ENCODE peak calls at places on chromosomes 3 and 15, in four cellular contexts. Z is IMR-90, F is ovary, L is A549. S is an unnamed sample. For H3K4me1, the result is how much of the 10 kb centered on the place peaks cover.

GRCh38 chr3:174101244-174101643 is 703.7 kb downstream of the NLGN1 start:
- DNase-seq in Z (peak), L (no peak), F (no peak), S (no peak)

GRCh38 chr3:109224333-109224732 is 87.8 kb downstream of the C3orf85 start:
- DNase-seq in Z (no peak), L (no peak), F (no peak), S (no peak)

GRCh38 chr3:176914764-176915163 is 282.5 kb downstream of the TBL1XR1 start:
- DNase-seq in L (no peak), F (no peak), Z (no peak), S (no peak)

GRCh38 chr3:190522621-190523222 is 8.8 kb downstream of the IL1RAP start:
- DNase-seq in Z (peak), F (no peak), L (no peak), S (no peak)

GRCh38 chr3:172511783-172512357 is 11.4 kb downstream of the TNFSF10 start:
- DNase-seq in L (no peak), Z (no peak), F (no peak), S (no peak)

GRCh38 chr15:98643104-98643503 is 5.2 kb upstream of the IGF1R start:
- DNase-seq in F (no peak), Z (no peak), L (no peak), S (no peak)

GRCh38 chr3:54123538-54124196 is 1.3 kb downstream of the CACNA2D3 start:
- DNase-seq in F (peak), L (no peak), Z (no peak), S (no peak)

GRCh38 chr15:84402856-84403608 is 167.5 kb downstream of the GOLGA6L4 start:
- DNase-seq in F (no peak), L (no peak), Z (no peak), S (no peak)

GRCh38 chr3:29693863-29694262 is 413.0 kb downstream of the RBMS3 start:
- DNase-seq in Z (peak), F (no peak), L (peak), S (no peak)

GRCh38 chr3:51686512-51687215 is 15.6 kb downstream of the TEX264 start:
- DNase-seq in Z (peak), F (no peak), L (no peak), S (peak)
- TF ChIP-seq POLR2A in Z (no peak), F (no peak), L (no peak), S (no peak)

GRCh38 chr3:113250566-113250965 is 39.2 kb downstream of the BOC start:
- DNase-seq in Z (no peak), F (no peak), L (no peak), S (no peak)
- H3K4me1 ChIP-seq in Z (under half), F (under half), L (under half), S (half or more)

DNA sequence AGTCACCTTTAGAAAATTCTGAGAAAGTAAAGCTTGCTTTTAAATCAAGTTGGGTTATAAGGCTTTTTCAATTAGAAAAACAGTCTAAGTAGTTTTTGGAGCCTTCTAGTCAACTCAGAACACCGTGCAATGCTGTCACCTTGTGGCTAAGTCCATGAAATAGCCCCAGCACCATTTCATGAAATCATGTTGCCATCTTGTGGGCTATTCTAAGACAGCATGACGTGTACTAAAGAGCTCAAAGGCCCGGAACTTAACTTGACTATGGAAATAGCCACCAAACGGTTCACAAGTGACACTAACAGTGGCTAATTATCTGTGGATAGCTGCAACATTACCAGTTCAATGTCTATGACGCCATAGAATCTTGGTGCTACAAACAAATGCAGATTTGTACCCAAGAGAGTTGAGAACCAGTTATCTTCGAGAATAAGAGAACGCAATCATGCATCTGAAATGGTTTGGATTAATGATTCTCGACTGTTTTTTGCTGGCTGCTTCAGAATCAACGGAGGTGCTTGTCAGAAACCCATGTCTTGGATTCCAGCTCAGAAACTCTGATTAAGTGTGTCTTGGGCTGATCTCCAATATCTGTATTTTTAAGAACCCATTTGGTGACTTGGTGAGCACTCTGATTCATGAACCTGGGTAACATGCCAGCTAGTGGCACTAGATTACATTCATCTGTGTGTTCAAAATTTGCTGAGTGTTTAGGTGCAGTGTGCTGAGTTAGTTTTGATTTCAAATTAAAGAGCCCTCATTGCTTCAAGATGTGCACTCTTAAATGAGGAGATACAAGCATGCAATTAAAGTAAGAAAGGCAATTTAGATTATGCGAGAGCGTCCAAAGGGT is 111.2 kb upstream of the MCTP2 start:
- DNase-seq in F (peak), L (peak), Z (peak), S (peak)
- TF ChIP-seq POLR2A in F (no peak), L (no peak), Z (no peak), S (no peak)

GRCh38 chr15:31005660-31006059 is 14.2 kb upstream of the MTMR10 start:
- DNase-seq in Z (no peak), F (no peak), L (no peak), S (no peak)
- H3K4me1 ChIP-seq in Z (under half), F (under half), L (under half), S (under half)

GRCh38 chr3:182793663-182794454 is 555 bp downstream of the ATP11B start:
- DNase-seq in L (peak), F (peak), Z (peak), S (peak)
- TF ChIP-seq POLR2A in L (no peak), F (no peak), Z (peak), S (no peak)

DNA sequence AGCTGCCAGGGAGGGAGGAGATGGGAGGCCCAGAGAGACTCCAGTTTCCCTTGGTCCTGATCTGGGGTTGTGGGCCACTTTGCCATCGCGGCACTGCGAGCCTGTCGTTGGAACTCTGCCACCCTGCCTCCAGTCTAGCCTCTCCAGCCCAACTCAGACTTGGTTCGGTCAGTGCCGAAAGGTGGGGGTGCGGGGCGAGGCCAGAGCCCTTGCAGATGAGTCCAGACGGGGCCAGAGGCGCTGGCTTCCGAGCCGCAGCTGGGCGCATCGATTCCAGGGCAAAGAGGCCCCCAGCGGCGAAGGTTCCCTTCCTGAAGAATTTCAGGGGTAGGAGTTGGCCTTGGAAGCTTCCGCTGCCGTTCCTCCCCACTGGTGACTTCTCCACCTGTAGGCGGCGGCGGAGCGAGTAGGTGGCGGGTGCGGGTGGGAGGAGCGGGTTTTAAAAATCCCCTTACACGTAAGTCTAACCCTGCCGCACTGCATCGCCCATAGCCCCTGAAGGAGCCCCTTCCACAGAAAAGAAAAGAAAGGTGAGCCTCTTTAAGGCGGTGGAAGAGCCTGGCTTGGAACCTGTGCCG is 5.1 kb downstream of the WNT5A start:
- DNase-seq in Z (peak), L (no peak), F (peak), S (no peak)
- H3K4me1 ChIP-seq in Z (under half), L (under half), F (under half), S (under half)

DNA sequence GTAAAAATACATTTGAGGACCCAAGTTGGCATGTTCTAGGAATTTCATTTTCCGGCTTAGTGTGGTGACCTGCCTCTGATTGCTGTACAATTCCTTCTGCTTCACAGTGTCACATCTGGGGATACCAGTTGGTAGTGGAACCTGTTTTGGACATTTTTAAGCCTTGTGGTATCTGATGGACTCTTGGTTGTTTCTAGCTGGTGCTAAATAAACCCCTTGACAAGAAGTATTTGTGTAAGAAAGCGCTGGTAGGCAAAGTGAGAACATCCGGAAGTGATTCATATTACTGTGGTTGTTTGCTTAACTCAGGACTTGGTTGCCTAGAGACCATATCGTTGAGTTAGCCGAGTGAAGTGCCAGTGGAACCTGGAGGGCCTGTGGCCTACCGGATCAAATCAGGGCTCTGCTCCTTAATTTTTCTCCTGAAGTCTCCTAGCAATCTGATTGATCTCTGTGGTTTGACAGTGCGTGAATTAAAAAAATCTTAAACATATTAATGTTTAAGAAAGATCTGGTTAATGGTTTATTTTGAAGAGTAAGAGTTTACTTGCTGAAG is 12.8 kb downstream of the IQGAP1 start:
- DNase-seq in F (no peak), L (peak), Z (peak), S (peak)
- TF ChIP-seq POLR2A in F (no peak), L (no peak), Z (peak), S (peak)

GRCh38 chr3:148657470-148657869 is 40.2 kb upstream of the AGTR1 start:
- DNase-seq in L (no peak), Z (no peak), F (no peak), S (no peak)
- H3K4me1 ChIP-seq in L (under half), Z (under half), F (under half), S (under half)

GRCh38 chr3:119558528-119559339 is 680 bp downstream of the CD80 start:
- DNase-seq in L (no peak), Z (no peak), F (no peak), S (no peak)

GRCh38 chr3:119559441-119559963 is at the start of gene CD80:
- DNase-seq in Z (peak), F (no peak), L (peak), S (peak)

GRCh38 chr3:119557874-119558264 is 1.5 kb downstream of the CD80 start:
- DNase-seq in Z (no peak), L (no peak), F (no peak), S (no peak)

GRCh38 chr3:119560160-119560559 is 746 bp upstream of the CD80 start:
- DNase-seq in Z (no peak), F (no peak), L (no peak), S (no peak)

DNA sequence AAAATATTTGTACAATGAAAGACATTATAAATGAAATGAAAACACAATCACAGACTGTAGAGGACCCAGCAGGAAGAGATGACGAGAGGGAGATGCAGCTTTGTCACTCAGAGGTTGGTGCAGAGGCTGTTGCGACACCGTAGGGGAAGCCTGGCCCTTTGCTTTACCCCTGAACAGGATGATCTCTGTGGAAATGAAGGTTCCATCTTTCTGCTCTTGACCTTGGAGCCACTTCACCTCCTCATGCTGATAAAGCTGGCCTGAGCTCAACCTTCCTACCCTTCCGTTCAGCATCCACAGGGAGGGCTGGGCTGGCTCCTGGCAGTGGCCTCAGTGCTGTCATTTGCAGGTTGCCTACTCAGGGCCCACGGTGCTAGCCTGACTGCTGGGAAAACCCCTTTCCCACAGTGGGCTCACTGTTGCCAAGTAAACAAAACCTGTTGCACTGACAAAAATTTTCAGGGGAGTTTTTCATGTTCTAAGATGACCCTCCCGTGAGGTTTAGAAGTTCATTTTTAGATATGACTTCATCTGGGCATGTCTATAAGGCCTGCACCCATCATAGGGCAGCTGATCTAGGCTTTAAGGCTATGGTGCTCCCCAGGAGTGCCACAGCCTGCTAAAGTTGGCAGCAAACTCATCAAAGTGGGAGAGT is 3.0 kb upstream of the CD80 start:
- DNase-seq in L (no peak), Z (no peak), F (no peak), S (no peak)
- TF ChIP-seq POLR2A in L (no peak), Z (no peak), F (no peak), S (no peak)

DNA sequence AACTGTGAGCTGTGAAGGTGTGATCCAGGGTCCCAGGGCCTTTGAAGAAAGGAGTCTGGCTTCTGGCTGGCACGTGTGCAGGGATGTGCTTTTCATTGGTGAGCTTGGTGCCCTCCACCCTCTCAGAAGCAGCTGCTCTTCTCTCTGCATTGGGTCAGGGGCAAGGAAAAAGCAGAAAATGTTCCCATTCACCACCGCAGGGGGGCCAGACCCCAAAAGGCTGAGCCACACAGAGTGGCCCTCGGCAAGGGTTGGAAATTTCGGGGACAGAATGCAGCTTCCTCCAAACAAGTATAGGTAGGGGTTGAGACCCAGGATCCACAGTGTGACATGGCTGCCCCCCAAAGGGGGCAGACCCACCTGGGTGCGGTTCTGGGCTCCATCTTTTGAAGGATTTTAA is 2.5 kb downstream of the CSK start:
- DNase-seq in F (no peak), Z (no peak), L (no peak), S (no peak)
- H3K4me1 ChIP-seq in F (under half), Z (under half), L (under half), S (half or more)

S was measured in heart left ventricle.